ENCODE peak calls at places on chromosomes 7 and 10, in ten cellular contexts. D, N, G, A, B, R, Q, P, Z and L are unnamed samples.

GRCh38 chr10:79331709-79332108 is 15.6 kb upstream of the PPIF start:
- DNase-seq in D (no peak), N (no peak), G (no peak), A (no peak), B (peak; percentile 77), R (peak; percentile 42), Q (peak; percentile 75), P (no peak), Z (peak; percentile 25), L (peak; percentile 80)

GRCh38 chr10:97412891-97413304 is 11.8 kb upstream of the RRP12 start:
- DNase-seq in D (no peak), N (no peak), G (no peak), A (peak; percentile 68), B (no peak), R (no peak), Q (no peak), P (no peak), Z (no peak), L (no peak)

GRCh38 chr7:112038353-112038752 is 167.8 kb downstream of the DOCK4 start:
- DNase-seq in D (no peak), N (no peak), G (no peak), A (no peak), B (no peak), R (no peak), Q (no peak), P (no peak), Z (no peak), L (no peak)

GRCh38 chr7:2792856-2793487 is 51.1 kb downstream of the GNA12 start:
- DNase-seq in D (no peak), N (no peak), G (no peak), A (no peak), B (no peak), R (no peak), Q (no peak), P (no peak), Z (no peak), L (no peak)

GRCh38 chr10:70296406-70296899 is 12.6 kb upstream of the NPFFR1 start:
- DNase-seq in D (peak; percentile 72), N (peak; percentile 51), G (no peak), A (no peak), B (no peak), R (no peak), Q (peak; percentile 97), P (peak; percentile 80), Z (peak; percentile 93), L (peak; percentile 45)

GRCh38 chr10:70232859-70233108 is 445 bp downstream of the PPA1 start:
- DNase-seq in D (no peak), N (no peak), G (no peak), A (no peak), B (no peak), R (no peak), Q (no peak), P (no peak), Z (no peak), L (no peak)

GRCh38 chr7:55502209-55502608 is 70.1 kb downstream of the VOPP1 start:
- DNase-seq in D (no peak), N (no peak), G (no peak), A (no peak), B (no peak), R (no peak), Q (no peak), P (no peak), Z (no peak), L (no peak)

GRCh38 chr10:15313034-15313433 is 58.1 kb downstream of the FAM171A1 start:
- DNase-seq in D (no peak), N (no peak), G (no peak), A (no peak), B (no peak), R (no peak), Q (no peak), P (peak; percentile 39), Z (peak; percentile 47), L (no peak)